ENCODE peak calls at places on chromosome 10, in five cellular contexts. K is GM23338, H is neural progenitor cell, G is esophagus muscularis mucosa, S is pancreas. R is an unnamed sample.

GRCh38 chr10:94292448-94293118 is 70.2 kb downstream of the NOC3L start:
- DNase-seq in K (no peak), H (no peak), S (no peak), G (no peak), R (no peak)

GRCh38 chr10:49153971-49154370 is 20.1 kb upstream of the FAM170B start:
- DNase-seq in G (no peak), S (no peak), K (no peak), H (no peak), R (no peak)

GRCh38 chr10:73601486-73601921 is 10.4 kb upstream of the USP54 start:
- DNase-seq in K (peak), S (no peak), H (no peak), G (no peak), R (no peak)

GRCh38 chr10:11573497-11573896 is 38.0 kb downstream of the USP6NL start:
- DNase-seq in S (no peak), G (no peak), H (peak), K (no peak), R (no peak)

GRCh38 chr10:119401671-119402395 is 140.7 kb downstream of the RGS10 start:
- DNase-seq in G (peak), H (no peak), S (no peak), K (no peak), R (peak)

GRCh38 chr10:107022600-107023354 is 141.7 kb downstream of the SORCS1 start:
- DNase-seq in G (peak), S (no peak), K (peak), H (peak), R (no peak)

GRCh38 chr10:27496137-27496536 is 8.0 kb upstream of the RAB18 start:
- DNase-seq in K (no peak), S (no peak), H (no peak), G (no peak), R (no peak)

GRCh38 chr10:124744047-124744687 is at the start of gene FAM53B:
- DNase-seq in K (peak), S (peak), G (peak), H (peak), R (peak)

GRCh38 chr10:11760861-11761260 is 18.7 kb downstream of the ECHDC3 start:
- DNase-seq in H (no peak), G (no peak), S (no peak), K (no peak), R (no peak)

GRCh38 chr10:47173929-47174442 is 126.0 kb upstream of the GDF10 start:
- DNase-seq in H (no peak), G (peak), S (no peak), K (no peak), R (no peak)

GRCh38 chr10:99232357-99232999 is 3.2 kb downstream of the HPSE2 start:
- DNase-seq in G (no peak), K (peak), H (peak), S (peak), R (peak)

GRCh38 chr10:117533507-117534281 is 8.9 kb upstream of the EMX2 start:
- DNase-seq in K (no peak), S (no peak), H (peak), G (no peak), R (no peak)

GRCh38 chr10:90787906-90788491 is 69.8 kb downstream of the HTR7 start:
- DNase-seq in S (no peak), K (peak), H (peak), G (no peak), R (peak)

GRCh38 chr10:87878664-87879459 is 15.4 kb downstream of the PTEN start:
- DNase-seq in K (no peak), S (no peak), H (no peak), G (no peak), R (no peak)

GRCh38 chr10:15829495-15829894 is 30.8 kb downstream of the MINDY3 start:
- DNase-seq in H (no peak), K (no peak), S (no peak), G (no peak), R (no peak)

GRCh38 chr10:15821046-15821683 is 39.1 kb downstream of the MINDY3 start:
- DNase-seq in H (no peak), G (no peak), K (no peak), S (no peak), R (no peak)

DNA sequence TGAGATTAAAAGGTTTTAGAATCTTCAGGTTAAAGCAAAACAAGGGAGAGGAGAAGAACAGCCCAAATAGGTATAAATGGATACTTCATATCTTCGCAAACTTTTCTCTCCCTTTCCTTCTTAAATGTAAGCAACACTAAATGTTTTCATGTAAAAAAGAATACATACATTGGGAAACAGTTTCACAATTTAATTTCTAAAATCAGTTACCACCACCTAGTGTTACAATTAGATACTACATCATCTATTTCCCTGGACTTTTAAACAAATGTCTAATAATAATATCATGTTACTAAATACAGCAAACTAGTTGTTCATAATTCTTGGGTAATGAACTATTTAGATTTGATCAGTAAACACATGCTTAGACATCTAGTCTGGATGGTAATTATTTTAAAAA is 35.8 kb downstream of the MINDY3 start:
- DNase-seq in H (no peak), G (no peak), K (no peak), S (no peak), R (no peak)
- TF ChIP-seq CTCF in H (peak), G (peak), K (no peak), S (peak), R (peak)

DNA sequence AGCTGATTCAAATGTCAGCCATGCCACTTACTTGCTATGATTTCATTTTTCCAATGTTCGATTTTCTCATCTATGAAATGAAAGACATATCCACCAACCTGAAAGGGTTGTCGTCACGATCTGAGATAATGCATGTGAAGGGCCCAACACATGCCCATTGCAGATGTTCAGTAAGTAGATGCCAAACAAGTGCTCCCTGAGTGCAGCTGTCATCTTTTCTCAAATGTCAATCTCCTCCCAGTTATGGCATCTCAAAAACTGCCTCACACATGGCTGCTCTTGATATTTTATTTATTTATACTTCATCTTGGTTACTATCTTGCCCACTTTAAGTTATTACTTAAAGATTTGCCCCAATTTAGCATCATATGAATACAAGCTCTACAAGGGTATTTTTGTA is 16.8 kb downstream of the CPEB3 start:
- DNase-seq in H (no peak), S (no peak), K (no peak), G (no peak), R (no peak)
- TF ChIP-seq CTCF in H (no peak), S (no peak), K (no peak), G (no peak), R (no peak)

DNA sequence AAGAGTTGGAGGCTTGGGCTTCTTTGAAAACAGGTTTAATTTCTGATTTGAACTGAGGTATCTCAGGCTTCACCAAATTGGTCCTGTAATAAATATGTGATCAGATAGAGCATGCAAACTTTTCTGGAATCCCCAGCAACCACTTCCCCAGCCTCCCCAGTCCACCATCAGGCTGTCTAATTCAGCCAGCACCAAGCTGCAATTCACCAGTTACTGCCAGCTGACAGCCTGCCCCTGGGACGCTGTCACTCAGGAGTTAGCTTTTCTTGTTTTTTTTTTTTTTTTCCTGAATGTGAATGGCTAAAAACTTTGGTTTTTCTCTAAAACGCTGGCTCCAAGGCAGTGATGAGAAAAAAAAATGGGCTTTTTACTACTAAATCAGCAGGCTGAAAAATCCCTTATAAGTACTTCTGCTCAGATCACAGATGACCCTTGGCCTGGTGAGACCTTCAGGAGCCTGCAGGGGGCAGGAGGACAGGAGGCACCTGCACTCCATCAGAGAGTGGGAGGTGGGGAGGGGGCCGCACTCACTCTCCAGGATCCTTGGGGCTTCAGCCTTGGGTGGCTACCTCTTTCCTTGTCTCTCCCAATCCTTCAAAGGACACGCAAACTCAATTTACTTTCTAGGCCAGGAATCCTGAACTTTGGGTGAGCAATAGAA is 349.4 kb downstream of the GATA3 start:
- DNase-seq in G (no peak), H (peak), K (peak), S (no peak), R (peak)
- TF ChIP-seq CTCF in G (no peak), H (peak), K (peak), S (no peak), R (peak)

GRCh38 chr10:5678397-5678983 is 6.1 kb upstream of the TASOR2 start:
- DNase-seq in S (no peak), K (no peak), G (no peak), H (no peak), R (no peak)

GRCh38 chr10:5683065-5683464 is 1.6 kb upstream of the TASOR2 start:
- DNase-seq in K (no peak), G (no peak), S (no peak), H (no peak), R (no peak)

GRCh38 chr10:5681930-5682329 is 2.7 kb upstream of the TASOR2 start:
- DNase-seq in S (no peak), H (no peak), G (no peak), K (no peak), R (no peak)

GRCh38 chr10:5679036-5679435 is 5.6 kb upstream of the TASOR2 start:
- DNase-seq in H (no peak), K (no peak), G (no peak), S (no peak), R (no peak)

DNA sequence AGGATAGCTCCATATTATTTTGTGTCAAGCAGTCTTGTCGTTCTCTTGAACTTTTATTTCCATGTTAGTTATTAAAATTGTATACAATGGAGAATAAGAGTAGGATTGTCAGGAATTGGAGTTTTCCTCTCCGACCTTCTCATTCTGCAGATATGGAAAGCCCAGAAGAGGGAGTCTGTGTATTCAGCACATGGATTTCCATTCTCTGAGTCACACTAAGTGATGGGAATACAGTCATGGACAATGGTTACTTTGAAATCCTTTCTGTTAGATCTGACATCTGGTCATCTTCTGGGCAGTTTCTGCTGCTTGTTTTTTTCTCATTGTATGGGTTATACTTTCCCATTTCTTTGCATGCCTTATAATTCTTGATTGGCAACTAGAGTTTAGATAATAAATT is 5.0 kb upstream of the TASOR2 start:
- DNase-seq in K (no peak), G (no peak), S (no peak), H (no peak), R (no peak)
- TF ChIP-seq CTCF in K (no peak), G (no peak), S (no peak), H (no peak), R (no peak)

GRCh38 chr10:63416376-63416775 is 49.4 kb downstream of the JMJD1C start:
- DNase-seq in G (no peak), S (no peak), K (no peak), H (no peak), R (no peak)
- TF ChIP-seq CTCF in G (no peak), S (no peak), K (no peak), H (no peak), R (no peak)

GRCh38 chr10:2861632-2862210 is 205.6 kb upstream of the PFKP start:
- DNase-seq in H (no peak), S (no peak), G (no peak), K (no peak), R (no peak)
- TF ChIP-seq CTCF in H (no peak), S (no peak), G (no peak), K (no peak), R (no peak)

GRCh38 chr10:100506596-100507356 is 12.9 kb downstream of the SEC31B start:
- DNase-seq in S (no peak), H (no peak), K (no peak), G (no peak), R (no peak)

GRCh38 chr10:100510533-100511308 is 8.9 kb downstream of the SEC31B start:
- DNase-seq in G (no peak), K (no peak), S (no peak), H (no peak), R (no peak)

GRCh38 chr10:100509241-100509640 is 10.4 kb downstream of the SEC31B start:
- DNase-seq in G (no peak), K (no peak), H (no peak), S (no peak), R (no peak)

GRCh38 chr10:100507357-100507732 is 12.3 kb downstream of the SEC31B start:
- DNase-seq in S (no peak), K (no peak), H (no peak), G (no peak), R (no peak)

GRCh38 chr10:100508691-100509150 is 10.9 kb downstream of the SEC31B start:
- DNase-seq in G (no peak), S (no peak), K (peak), H (peak), R (peak)
- TF ChIP-seq CTCF in G (no peak), S (peak), K (peak), H (peak), R (peak)

DNA sequence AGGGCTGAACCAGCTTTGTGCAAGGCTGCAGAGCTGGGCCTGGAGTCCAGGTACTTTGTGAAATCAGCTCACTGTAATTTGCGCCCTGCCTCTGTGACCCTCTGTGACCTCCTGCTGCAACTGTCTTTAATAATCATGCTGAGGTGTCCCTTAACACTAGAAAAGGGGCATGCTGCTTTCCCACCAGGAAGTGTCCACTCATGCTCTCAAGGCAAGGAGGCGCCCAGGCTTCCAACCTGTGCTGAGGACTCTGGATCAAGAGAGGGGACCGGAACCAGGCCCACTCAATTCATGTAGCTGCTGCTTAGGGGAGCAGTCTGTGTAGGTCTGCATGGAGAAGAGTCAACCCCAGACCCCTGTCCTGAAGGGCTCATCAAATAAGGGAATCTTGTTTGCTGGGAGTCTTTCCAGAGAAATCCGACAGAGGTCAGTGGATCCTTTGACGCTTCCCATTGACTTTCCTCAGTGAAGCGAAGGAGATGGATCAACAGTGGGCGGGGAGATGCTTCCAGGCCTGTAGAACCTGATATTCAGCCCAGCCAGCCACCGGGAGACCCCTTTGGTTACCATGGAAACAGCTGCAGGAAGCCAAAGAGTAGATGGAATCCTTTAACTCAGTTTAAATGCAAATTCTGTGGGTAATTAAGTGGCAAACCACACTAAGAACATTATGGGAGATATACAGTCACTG is 945.9 kb downstream of the GRID1 start:
- DNase-seq in H (peak), G (peak), K (peak), S (no peak), R (peak)
- TF ChIP-seq CTCF in H (peak), G (no peak), K (peak), S (no peak), R (no peak)

GRCh38 chr10:131570716-131571307 is 259.3 kb upstream of the TCERG1L start:
- DNase-seq in H (no peak), G (no peak), S (no peak), K (no peak), R (no peak)

GRCh38 chr10:131571845-131572244 is 260.3 kb upstream of the TCERG1L start:
- DNase-seq in S (no peak), H (no peak), K (no peak), G (no peak), R (no peak)

GRCh38 chr10:131571346-131571745 is 259.8 kb upstream of the TCERG1L start:
- DNase-seq in K (no peak), S (no peak), G (no peak), H (no peak), R (no peak)

GRCh38 chr10:131568866-131569265 is 257.3 kb upstream of the TCERG1L start:
- DNase-seq in H (no peak), S (no peak), K (no peak), G (no peak), R (no peak)

GRCh38 chr10:131569851-131570715 is 258.6 kb upstream of the TCERG1L start:
- DNase-seq in H (peak), S (no peak), G (no peak), K (peak), R (peak)
- TF ChIP-seq CTCF in H (peak), S (no peak), G (no peak), K (peak), R (peak)